ENCODE peak calls at places on chromosomes 1 and 21, in five cellular contexts. G is fibroblast of mammary gland; V is HT1080; X is effector CD4-positive, alpha-beta T cell; R is effector memory CD8-positive, alpha-beta T cell. A is an unnamed sample.

GRCh38 chr1:30743584-30744059 is 14.0 kb downstream of the LAPTM5 start:
- DNase-seq in R (peak; percentile 64), G (no peak), V (peak; percentile 81), X (peak; percentile 75), A (no peak)

GRCh38 chr1:208189183-208189582 is 55.0 kb downstream of the PLXNA2 start:
- DNase-seq in R (no peak), V (peak; percentile 60), G (no peak), X (no peak), A (no peak)

GRCh38 chr1:118788372-118788955 is 199.7 kb downstream of the TBX15 start:
- DNase-seq in R (no peak), G (peak; percentile 86), V (peak; percentile 59), X (no peak), A (no peak)

GRCh38 chr21:39666026-39666425 is 53.3 kb downstream of the B3GALT5 start:
- DNase-seq in V (no peak), R (no peak), X (no peak), G (no peak), A (no peak)

GRCh38 chr1:230104395-230105244 is 37.6 kb downstream of the GALNT2 start:
- DNase-seq in R (peak; percentile 32), X (peak; percentile 28), G (peak; percentile 100), V (peak; percentile 100), A (peak; percentile 95)

GRCh38 chr21:33968082-33968997 is 52.7 kb upstream of the ATP5PO start:
- DNase-seq in R (no peak), V (peak; percentile 80), X (no peak), G (peak; percentile 78), A (peak; percentile 60)

GRCh38 chr1:219659005-219659632 is 46.2 kb upstream of the ZC3H11B start:
- DNase-seq in G (no peak), V (no peak), X (no peak), R (no peak), A (no peak)

GRCh38 chr1:235253219-235253640 is 74.7 kb downstream of the ARID4B start:
- DNase-seq in X (peak; percentile 50), G (peak; percentile 78), V (peak; percentile 56), R (peak; percentile 52), A (peak; percentile 50)

GRCh38 chr1:9150582-9151290 is 21.8 kb upstream of the GPR157 start:
- DNase-seq in G (peak; percentile 88), R (no peak), V (no peak), X (no peak), A (no peak)

GRCh38 chr1:99107680-99108079 is 103.0 kb upstream of the PLPPR5 start:
- DNase-seq in V (no peak), G (no peak), R (no peak), X (no peak), A (no peak)

GRCh38 chr1:32992489-32993214 is 28.0 kb upstream of the RNF19B start:
- DNase-seq in V (peak; percentile 96), G (peak; percentile 94), R (peak; percentile 34), X (peak; percentile 30), A (peak; percentile 94)